ENCODE peak calls at places on chromosomes 16 and 17, in nine cellular contexts. S is CD8-positive, alpha-beta T cell; Y is IMR-90; A is A549; W is Panc1; J is colonic mucosa; P is H9; B is cardiac muscle cell; X is PC-9. F is an unnamed sample.

GRCh38 chr17:7403043-7403901 is 625 bp downstream of the TMEM256 start:
- DNase-seq in X (peak; percentile 26), P (no peak), Y (no peak), S (peak; percentile 53), B (no peak), J (peak; percentile 80), W (no peak), A (peak; percentile 95), F (no peak)

GRCh38 chr17:80106751-80107150 is 5.4 kb downstream of the GAA start:
- DNase-seq in P (no peak), X (no peak), W (no peak), A (no peak), J (no peak), Y (no peak), B (no peak), S (no peak), F (no peak)

GRCh38 chr17:537133-537532 is 177.5 kb downstream of the VPS53 start:
- DNase-seq in B (no peak), Y (no peak), S (no peak), X (no peak), P (no peak), A (no peak), W (no peak), J (no peak), F (no peak)

GRCh38 chr17:4945176-4945943 is 3.0 kb downstream of the PFN1 start:
- DNase-seq in J (peak; percentile 88), X (peak; percentile 93), Y (peak; percentile 93), P (peak; percentile 80), A (peak; percentile 97), B (no peak), W (peak; percentile 83), S (peak; percentile 79), F (peak; percentile 88)

GRCh38 chr17:33750943-33751701 is 458.0 kb upstream of the ASIC2 start:
- DNase-seq in B (peak; percentile 74), P (peak; percentile 92), Y (peak; percentile 42), X (peak; percentile 56), W (peak; percentile 39), S (peak; percentile 45), A (peak; percentile 32), J (peak; percentile 61), F (no peak)

GRCh38 chr16:17224859-17225258 is 245.9 kb downstream of the XYLT1 start:
- DNase-seq in W (no peak), Y (peak; percentile 82), B (no peak), S (peak; percentile 42), P (no peak), A (no peak), J (peak; percentile 50), X (no peak), F (no peak)

GRCh38 chr16:47657977-47658376 is 196.8 kb downstream of the PHKB start:
- DNase-seq in J (no peak), A (no peak), P (no peak), W (no peak), Y (no peak), S (no peak), B (no peak), X (no peak), F (no peak)

GRCh38 chr17:76710863-76711611 is at the start of gene MXRA7:
- DNase-seq in X (peak; percentile 69), S (peak; percentile 69), J (peak; percentile 81), A (peak; percentile 78), Y (peak; percentile 61), W (no peak), B (peak; percentile 78), P (peak; percentile 86), F (peak; percentile 87)

GRCh38 chr17:65163990-65164495 is 26.9 kb downstream of the RGS9 start:
- DNase-seq in W (no peak), J (no peak), A (peak; percentile 57), B (no peak), X (peak; percentile 24), P (peak; percentile 47), Y (peak; percentile 90), S (peak; percentile 47), F (no peak)

GRCh38 chr17:29847527-29847931 is 82.5 kb downstream of the SSH2 start:
- DNase-seq in J (no peak), W (no peak), A (no peak), Y (no peak), X (no peak), S (no peak), B (peak; percentile 41), P (no peak), F (no peak)

DNA sequence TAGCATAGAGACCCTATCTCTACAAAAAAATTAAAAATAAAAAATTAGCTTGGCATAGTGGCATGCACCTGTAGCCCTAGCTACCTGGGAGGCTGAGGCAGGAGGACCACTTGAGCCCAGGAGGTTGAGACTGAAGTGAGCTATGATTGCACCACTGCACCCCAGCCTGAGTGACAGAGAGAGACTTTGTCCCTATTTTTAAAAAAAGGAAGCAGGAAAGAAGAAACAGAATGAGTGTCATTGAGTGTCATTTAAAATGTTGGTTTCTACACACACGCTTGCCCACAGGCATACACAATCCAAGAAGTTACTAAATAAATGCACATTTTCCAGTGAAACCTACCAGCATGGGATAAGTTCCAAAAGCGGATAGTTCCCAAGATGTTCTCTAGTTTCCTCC is 17.5 kb downstream of the MRPS23 start:
- DNase-seq in P (no peak), B (no peak), A (no peak), J (no peak), Y (no peak), X (no peak), W (no peak), S (no peak), F (no peak)
- H3K27ac ChIP-seq in P (no peak overlapping the region), B (no peak overlapping the region), A (no peak overlapping the region), J (no peak overlapping the region), Y (no peak overlapping the region), X (no peak overlapping the region), W (no peak overlapping the region), S (no peak overlapping the region), F (no peak overlapping the region)

GRCh38 chr17:39165178-39165843 is 650 bp downstream of the ARL5C start:
- DNase-seq in J (no peak), B (peak; percentile 35), W (no peak), Y (no peak), S (no peak), A (no peak), X (no peak), P (no peak), F (no peak)
- H3K27ac ChIP-seq in J (no peak overlapping the region), B (no peak overlapping the region), W (no peak overlapping the region), Y (no peak overlapping the region), S (peak overlapping the region; percentile 21), A (no peak overlapping the region), X (no peak overlapping the region), P (no peak overlapping the region), F (no peak overlapping the region)

GRCh38 chr17:9242983-9243382 is 221.7 kb downstream of the NTN1 start:
- DNase-seq in A (no peak), Y (no peak), B (no peak), W (no peak), P (no peak), X (no peak), J (no peak), S (no peak), F (no peak)

GRCh38 chr17:9241774-9242496 is 220.6 kb downstream of the NTN1 start:
- DNase-seq in S (no peak), P (no peak), J (no peak), B (no peak), W (no peak), A (no peak), X (no peak), Y (no peak), F (no peak)

GRCh38 chr17:9240659-9241370 is 219.5 kb downstream of the NTN1 start:
- DNase-seq in P (peak; percentile 86), S (no peak), J (peak; percentile 84), A (no peak), Y (peak; percentile 54), B (peak; percentile 89), W (no peak), X (no peak), F (peak; percentile 71)

GRCh38 chr17:9241371-9241712 is 220.0 kb downstream of the NTN1 start:
- DNase-seq in S (no peak), P (no peak), B (no peak), A (no peak), W (no peak), Y (no peak), J (peak; percentile 48), X (no peak), F (no peak)

DNA sequence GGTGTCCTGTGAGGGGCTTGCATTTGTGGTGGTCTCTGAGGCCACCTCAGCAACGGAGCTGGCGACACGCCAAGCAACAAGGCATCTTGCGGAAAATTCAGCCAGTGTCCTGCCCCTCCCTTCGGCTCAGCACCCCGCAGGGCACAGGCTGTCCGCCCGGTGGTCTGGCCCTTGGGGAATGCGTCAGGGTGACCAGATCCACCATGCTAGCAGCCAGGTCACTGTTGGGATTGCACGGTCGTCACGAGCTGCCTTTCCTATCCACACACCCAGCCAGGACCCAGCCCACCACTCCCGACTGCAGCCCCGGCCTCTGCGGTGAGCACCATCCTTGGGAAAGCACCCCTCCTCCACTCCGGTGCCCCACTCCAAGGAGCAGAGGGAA is 221.2 kb downstream of the NTN1 start:
- DNase-seq in Y (no peak), B (no peak), P (no peak), X (no peak), S (no peak), W (no peak), A (no peak), J (no peak), F (peak; percentile 74)
- H3K27ac ChIP-seq in Y (no peak overlapping the region), B (no peak overlapping the region), P (no peak overlapping the region), X (no peak overlapping the region), S (no peak overlapping the region), W (no peak overlapping the region), A (no peak overlapping the region), J (no peak overlapping the region), F (no peak overlapping the region)

GRCh38 chr16:67509016-67509415 is 19.6 kb upstream of the RIPOR1 start:
- DNase-seq in P (no peak), A (no peak), J (no peak), S (peak; percentile 71), B (no peak), X (no peak), Y (no peak), W (no peak), F (no peak)

GRCh38 chr16:67506468-67506867 is 22.2 kb upstream of the RIPOR1 start:
- DNase-seq in P (no peak), X (no peak), J (no peak), A (no peak), Y (no peak), W (no peak), S (no peak), B (no peak), F (no peak)

GRCh38 chr16:67499159-67499558 is 15.8 kb upstream of the AGRP start:
- DNase-seq in A (no peak), X (no peak), P (no peak), W (no peak), Y (peak; percentile 19), B (no peak), S (no peak), J (no peak), F (no peak)

DNA sequence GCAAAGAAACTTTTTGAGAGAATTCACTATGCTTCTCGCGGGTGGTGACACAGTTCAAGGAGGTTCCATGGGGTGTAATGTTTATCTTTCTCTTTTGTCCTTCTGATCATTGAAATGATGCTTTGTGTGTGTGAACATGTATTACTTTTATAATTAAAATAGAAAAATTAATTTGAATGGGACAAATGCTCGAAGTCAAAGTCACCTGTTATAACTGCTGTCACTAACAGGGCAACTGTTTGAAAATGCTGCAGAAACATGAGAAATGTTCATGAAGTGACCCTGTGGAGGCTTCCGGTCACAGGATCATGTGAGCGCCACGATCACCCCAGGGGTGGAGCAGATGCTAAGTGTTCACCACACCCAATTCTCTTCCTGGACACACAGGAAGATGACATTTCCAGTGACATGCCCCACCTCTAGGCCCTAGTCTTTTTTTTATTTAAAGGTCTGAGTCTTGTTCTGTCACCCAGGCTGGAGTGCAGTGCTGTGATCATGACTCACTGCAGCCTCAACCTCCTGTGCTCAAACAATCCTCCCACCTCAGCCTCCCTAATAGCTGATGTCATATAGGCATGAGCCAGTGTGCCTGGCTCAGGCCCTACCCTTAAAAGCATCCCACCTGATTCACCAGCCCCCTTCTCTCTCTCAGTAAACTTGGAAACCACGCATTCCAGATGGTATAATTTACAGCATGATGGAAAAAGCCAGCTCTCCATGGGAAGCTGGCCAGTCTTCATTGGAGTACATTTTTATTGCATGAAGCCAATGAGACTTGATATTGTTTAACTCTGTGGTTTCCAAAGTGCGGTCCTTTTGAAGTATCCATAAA is 21.1 kb upstream of the AGRP start:
- DNase-seq in P (no peak), Y (peak; percentile 24), W (no peak), S (peak; percentile 57), A (no peak), B (no peak), X (no peak), J (peak; percentile 68), F (peak; percentile 79)
- H3K27ac ChIP-seq in P (no peak overlapping the region), Y (no peak overlapping the region), W (no peak overlapping the region), S (peak overlapping the region; percentile 42), A (no peak overlapping the region), B (no peak overlapping the region), X (no peak overlapping the region), J (peak overlapping the region; percentile 46), F (peak overlapping the region; percentile 70)